ENCODE peak calls at places on chromosomes 5 and 9, in eight cellular contexts. J is transverse colon, U is thyroid gland, W is HCT116, M is A549, N is uterus, P is IMR-90, S is stomach. Q is an unnamed sample. For H3K4me1, the result is how much of the 10 kb centered on the place peaks cover.

GRCh38 chr5:91024727-91025126 is 358.4 kb downstream of the ARRDC3 start:
- DNase-seq in J (no peak), U (no peak), W (no peak), M (no peak), N (no peak), P (no peak), S (no peak), Q (no peak)

GRCh38 chr5:134097221-134097620 is 17.3 kb upstream of the TCF7 start:
- DNase-seq in J (no peak), U (no peak), W (no peak), M (no peak), N (no peak), P (no peak), S (no peak), Q (no peak)

GRCh38 chr5:88772831-88773230 is 110.2 kb downstream of the MEF2C start:
- DNase-seq in J (no peak), U (no peak), W (no peak), M (no peak), N (no peak), P (no peak), S (no peak), Q (no peak)

GRCh38 chr9:12884736-12885395 is 110.0 kb downstream of the LURAP1L start:
- DNase-seq in J (no peak), U (no peak), W (peak), M (peak), N (no peak), P (peak), S (no peak), Q (no peak)

GRCh38 chr5:134114886-134115805 is 665 bp downstream of the TCF7 start:
- DNase-seq in J (peak), U (peak), W (no peak), M (no peak), N (no peak), P (no peak), S (peak), Q (peak)

GRCh38 chr9:81182421-81182820 is 506.9 kb downstream of the TLE1 start:
- DNase-seq in J (no peak), U (peak), W (no peak), M (peak), N (no peak), P (peak), S (no peak), Q (no peak)

GRCh38 chr5:180595046-180595379 is 3.7 kb upstream of the SCGB3A1 start:
- DNase-seq in J (no peak), U (no peak), W (no peak), M (no peak), N (no peak), P (no peak), S (no peak), Q (no peak)

GRCh38 chr9:134682651-134683364 is 41.2 kb downstream of the COL5A1 start:
- DNase-seq in J (no peak), U (no peak), W (no peak), M (no peak), N (no peak), P (no peak), S (no peak), Q (no peak)

GRCh38 chr9:89022071-89022721 is 30.9 kb downstream of the S1PR3 start:
- DNase-seq in J (no peak), U (peak), W (no peak), M (no peak), N (peak), P (peak), S (peak), Q (no peak)

GRCh38 chr5:115601709-115602584 is at the start of gene TICAM2:
- DNase-seq in J (peak), U (peak), W (no peak), M (peak), N (peak), P (peak), S (peak), Q (peak)
- TF ChIP-seq POLR2A in J (peak), U (peak), W (no peak), M (no peak), N (peak), P (peak), S (no peak), Q (no peak)

GRCh38 chr9:124010665-124011321 is 775 bp upstream of the LHX2 start:
- DNase-seq in J (no peak), U (no peak), W (no peak), M (peak), N (no peak), P (no peak), S (no peak), Q (no peak)
- H3K4me3 ChIP-seq in J (peak), U (no peak), W (no peak), M (peak), N (no peak), P (no peak), S (peak), Q (peak)

DNA sequence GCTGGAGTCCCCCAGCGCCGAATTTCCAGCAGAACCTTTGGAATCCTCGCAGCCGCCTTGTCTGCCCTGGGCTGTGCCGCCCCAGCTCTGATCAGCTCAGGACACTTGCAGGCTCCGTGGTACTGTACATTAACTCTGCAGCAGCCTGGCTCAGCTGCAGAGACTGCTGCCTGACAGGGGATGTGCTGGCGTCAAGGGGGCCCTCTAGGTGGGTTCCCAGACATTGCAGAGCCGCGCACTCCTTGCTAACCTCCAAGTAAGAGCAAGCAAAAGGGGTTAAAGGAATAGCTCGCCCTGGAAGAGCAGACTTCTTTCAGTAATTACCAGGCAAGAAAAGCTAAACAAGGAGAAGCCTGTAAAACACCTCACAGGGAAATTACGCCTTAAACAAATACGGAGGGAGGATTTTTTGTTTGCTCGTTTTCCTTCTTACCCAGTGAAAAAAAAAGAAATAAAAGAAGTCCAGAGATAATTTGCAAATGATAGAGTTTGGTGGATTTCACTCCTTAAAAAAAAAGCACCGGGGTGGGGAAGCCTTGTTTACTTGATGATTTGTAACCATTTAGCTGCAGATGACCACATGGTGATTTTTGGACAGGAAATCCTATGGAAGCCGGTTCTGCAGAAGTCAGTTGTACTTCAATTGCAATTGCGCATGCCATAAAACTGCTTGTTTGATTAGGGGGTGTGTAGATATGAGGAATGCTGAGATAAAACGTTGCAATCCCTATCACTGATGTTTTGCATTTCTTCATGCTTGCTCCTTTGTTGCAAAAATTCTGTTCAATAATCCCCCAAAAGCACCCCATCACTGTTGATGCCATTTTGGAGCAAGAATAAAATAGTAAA is 305.8 kb downstream of the PDE4D start:
- DNase-seq in J (peak), U (peak), W (no peak), M (peak), N (no peak), P (peak), S (peak), Q (peak)
- H3K4me1 ChIP-seq in J (under half), U (under half), W (under half), M (under half), N (under half), P (under half), S (under half), Q (under half)

GRCh38 chr5:141919218-141920129 is 4.2 kb upstream of the DELE1 start:
- DNase-seq in J (peak), U (no peak), W (no peak), M (no peak), N (no peak), P (no peak), S (no peak), Q (peak)
- TF ChIP-seq POLR2A in J (no peak), U (no peak), W (no peak), M (no peak), N (no peak), P (no peak), S (no peak), Q (no peak)

GRCh38 chr9:110744753-110745522 is 76.3 kb downstream of the MUSK start:
- DNase-seq in J (no peak), U (peak), W (peak), M (peak), N (peak), P (peak), S (no peak), Q (no peak)

GRCh38 chr9:110746211-110746930 is 77.8 kb downstream of the MUSK start:
- DNase-seq in J (no peak), U (no peak), W (no peak), M (no peak), N (no peak), P (no peak), S (no peak), Q (no peak)

GRCh38 chr9:110745656-110746055 is 77.1 kb downstream of the MUSK start:
- DNase-seq in J (no peak), U (peak), W (no peak), M (no peak), N (no peak), P (peak), S (no peak), Q (no peak)

GRCh38 chr9:110738982-110739381 is 70.4 kb downstream of the MUSK start:
- DNase-seq in J (no peak), U (no peak), W (no peak), M (no peak), N (no peak), P (peak), S (no peak), Q (no peak)

DNA sequence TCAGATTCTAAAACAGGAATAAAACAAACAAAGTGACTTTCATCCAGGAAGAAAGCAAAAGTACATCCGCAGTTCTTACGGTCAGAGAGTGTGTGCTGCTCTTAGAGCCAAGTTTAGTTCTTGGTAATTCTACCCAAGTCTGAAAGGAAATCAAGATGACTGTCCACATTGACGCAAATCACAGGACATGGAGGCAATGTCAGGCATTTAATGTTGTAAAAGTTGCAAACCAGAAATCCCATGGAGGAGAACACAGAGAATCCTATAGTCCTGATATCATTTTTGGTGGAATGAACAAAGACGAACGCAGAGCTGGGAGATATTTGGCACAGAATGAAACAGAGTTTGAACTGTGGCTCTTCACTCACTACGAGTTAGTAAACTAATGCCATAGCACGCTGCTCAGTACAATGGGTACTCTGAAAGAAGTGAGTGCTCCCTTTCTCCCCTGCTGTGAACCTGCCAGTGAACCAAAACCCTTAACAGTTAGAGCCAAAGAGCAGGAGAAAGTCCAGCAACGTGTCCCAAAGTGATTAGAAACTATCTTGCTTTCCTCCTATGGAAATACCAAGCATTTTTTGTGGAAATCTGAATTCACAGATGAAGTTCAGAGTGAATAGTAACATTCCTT is 74.3 kb downstream of the MUSK start:
- DNase-seq in J (no peak), U (peak), W (no peak), M (no peak), N (no peak), P (peak), S (no peak), Q (no peak)
- H3K4me3 ChIP-seq in J (no peak), U (no peak), W (no peak), M (no peak), N (no peak), P (peak), S (no peak), Q (no peak)

GRCh38 chr5:1113332-1113690 is 1.4 kb upstream of the SLC12A7 start:
- DNase-seq in J (no peak), U (no peak), W (no peak), M (no peak), N (no peak), P (no peak), S (no peak), Q (no peak)
- H3K4me1 ChIP-seq in J (under half), U (under half), W (under half), M (under half), N (under half), P (under half), S (half or more), Q (under half)

GRCh38 chr5:57025961-57026360 is 74.0 kb upstream of the MIER3 start:
- DNase-seq in J (no peak), U (no peak), W (no peak), M (no peak), N (no peak), P (no peak), S (no peak), Q (no peak)
- TF ChIP-seq POLR2A in J (no peak), U (no peak), W (no peak), M (no peak), N (no peak), P (no peak), S (no peak), Q (no peak)

GRCh38 chr9:128892223-128892892 is 10.4 kb downstream of the LRRC8A start:
- DNase-seq in J (peak), U (peak), W (no peak), M (peak), N (peak), P (peak), S (peak), Q (peak)
- H3K4me3 ChIP-seq in J (no peak), U (no peak), W (peak), M (peak), N (peak), P (no peak), S (peak), Q (no peak)

Q was measured in Peyer's patch.